ENCODE peak calls at places on chromosomes 3 and 15, in seven cellular contexts. G is psoas muscle, R is K562, I is HCT116, X is mesendoderm, Z is OCI-LY7, U is body of pancreas. L is an unnamed sample.
A peak's percentile ranks its signal among the peaks of the same experiment; 100 is the strongest.

GRCh38 chr3:149471991-149472390 is 2.5 kb upstream of the TM4SF4 start:
- DNase-seq in X (no peak), G (no peak), R (no peak), U (no peak), I (no peak), Z (no peak), L (peak; percentile 49)

GRCh38 chr3:51379301-51379700 is 5.8 kb upstream of the MANF start:
- DNase-seq in X (no peak), R (no peak), U (no peak), I (no peak), Z (no peak), G (no peak), L (no peak)

GRCh38 chr15:78419331-78419730 is 18.7 kb upstream of the IREB2 start:
- DNase-seq in R (no peak), U (no peak), X (no peak), I (no peak), Z (no peak), G (no peak), L (peak; percentile 36)

GRCh38 chr3:153980252-153980590 is 141.0 kb upstream of the ARHGEF26 start:
- DNase-seq in X (peak; percentile 27), G (no peak), R (peak; percentile 11), I (no peak), U (no peak), Z (no peak), L (peak; percentile 82)

GRCh38 chr3:28328188-28329151 is 20.1 kb upstream of the ZCWPW2 start:
- DNase-seq in Z (peak; percentile 42), I (no peak), U (no peak), X (peak; percentile 25), R (peak; percentile 17), G (no peak), L (peak; percentile 39)

GRCh38 chr3:145739926-145740325 is 421.1 kb downstream of the PLOD2 start:
- DNase-seq in X (no peak), I (no peak), Z (no peak), G (no peak), R (no peak), U (no peak), L (no peak)

GRCh38 chr15:36106640-36107335 is 472.6 kb upstream of the CDIN1 start:
- DNase-seq in G (no peak), X (no peak), Z (no peak), U (no peak), I (no peak), R (no peak), L (no peak)

GRCh38 chr3:56975562-56975961 is 84.9 kb upstream of the SPATA12 start:
- DNase-seq in G (no peak), Z (no peak), U (no peak), R (no peak), X (no peak), I (no peak), L (no peak)

GRCh38 chr3:143168518-143169192 is 49.1 kb downstream of the CHST2 start:
- DNase-seq in Z (no peak), G (no peak), U (no peak), I (no peak), X (no peak), R (peak; percentile 62), L (no peak)

GRCh38 chr15:70867911-70868467 is 14.0 kb upstream of the LARP6 start:
- DNase-seq in R (no peak), Z (no peak), X (no peak), G (peak; percentile 34), U (no peak), I (no peak), L (no peak)

GRCh38 chr15:23472033-23472432 is 25.0 kb upstream of the GOLGA6L2 start:
- DNase-seq in I (no peak), X (no peak), Z (no peak), G (no peak), R (no peak), U (no peak), L (no peak)

GRCh38 chr15:92661069-92661468 is 5.5 kb upstream of the FAM174B start:
- DNase-seq in R (peak; percentile 68), I (no peak), U (no peak), G (no peak), Z (no peak), X (peak; percentile 49), L (no peak)

GRCh38 chr3:23749589-23749988 is 56.2 kb upstream of the UBE2E1 start:
- DNase-seq in G (no peak), X (no peak), Z (no peak), U (no peak), R (no peak), I (no peak), L (no peak)

GRCh38 chr3:23750573-23751484 is 54.9 kb upstream of the UBE2E1 start:
- DNase-seq in X (no peak), U (no peak), Z (no peak), I (no peak), G (no peak), R (no peak), L (no peak)

GRCh38 chr3:23746473-23746872 is 59.3 kb upstream of the UBE2E1 start:
- DNase-seq in U (no peak), X (peak; percentile 91), I (no peak), Z (no peak), G (no peak), R (no peak), L (no peak)

GRCh38 chr3:23747841-23748240 is 57.9 kb upstream of the UBE2E1 start:
- DNase-seq in G (no peak), U (no peak), I (no peak), R (no peak), X (no peak), Z (no peak), L (no peak)

DNA sequence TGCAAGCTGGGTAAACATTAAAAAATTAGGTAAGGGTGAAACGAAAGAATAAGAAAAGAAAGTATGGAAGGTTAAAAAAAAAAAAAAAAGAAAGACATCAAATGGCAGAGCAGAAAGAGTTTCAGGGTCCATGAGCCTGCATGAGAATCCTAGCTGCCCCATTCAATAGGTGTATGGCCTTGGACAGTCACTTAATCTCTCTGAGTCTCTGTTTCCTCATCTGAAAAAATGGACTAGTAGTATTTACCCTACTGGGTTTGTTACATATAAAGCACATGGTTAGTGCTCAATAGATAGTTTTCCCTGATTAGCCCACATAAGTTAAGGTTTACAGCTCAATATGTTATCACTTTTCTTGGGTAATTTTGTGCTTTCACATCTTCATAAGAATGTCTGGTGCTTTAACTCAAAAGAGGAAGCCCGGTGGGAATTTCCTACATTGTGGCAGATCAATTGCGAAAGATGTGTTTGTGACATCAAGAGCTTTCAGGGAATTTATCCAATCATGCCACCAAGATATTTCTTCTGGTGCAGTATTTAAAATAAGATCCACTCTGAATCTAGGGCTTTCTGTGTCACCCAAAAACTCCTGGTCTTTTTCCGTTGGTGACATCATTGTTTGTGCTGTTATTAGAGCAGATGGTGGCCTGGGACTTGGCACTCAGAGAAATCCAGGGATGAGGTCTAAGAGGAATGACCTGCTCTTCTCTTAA is 57.2 kb upstream of the UBE2E1 start:
- DNase-seq in G (no peak), U (no peak), X (no peak), R (no peak), Z (no peak), I (no peak), L (no peak)
- H3K4me1 ChIP-seq in G (peaks cover 4% of the 10 kb centered on the region), U (peaks cover 2% of the 10 kb centered on the region), X (peaks cover 14% of the 10 kb centered on the region), R (no peaks in the 10 kb centered on the region), Z (peaks cover 10% of the 10 kb centered on the region), I (peaks cover 30% of the 10 kb centered on the region), L (no peaks in the 10 kb centered on the region)

GRCh38 chr3:115071611-115072010 is 75.5 kb downstream of the ZBTB20 start:
- DNase-seq in Z (no peak), R (no peak), G (no peak), X (no peak), I (no peak), U (no peak), L (no peak)
- H3K4me3 ChIP-seq in Z (no peak overlapping the region), R (no peak overlapping the region), G (peak overlapping the region; percentile 6), X (no peak overlapping the region), I (no peak overlapping the region), U (no peak overlapping the region), L (no peak overlapping the region)

GRCh38 chr15:90347666-90348065 is 4.4 kb upstream of the ZNF774 start:
- DNase-seq in I (no peak), U (no peak), Z (no peak), X (no peak), G (no peak), R (no peak), L (no peak)
- H3K4me1 ChIP-seq in I (peaks cover 9% of the 10 kb centered on the region), U (peaks cover 20% of the 10 kb centered on the region), Z (peaks cover 8% of the 10 kb centered on the region), X (no peaks in the 10 kb centered on the region), G (no peaks in the 10 kb centered on the region), R (peaks cover 3% of the 10 kb centered on the region), L (peaks cover 7% of the 10 kb centered on the region)

DNA sequence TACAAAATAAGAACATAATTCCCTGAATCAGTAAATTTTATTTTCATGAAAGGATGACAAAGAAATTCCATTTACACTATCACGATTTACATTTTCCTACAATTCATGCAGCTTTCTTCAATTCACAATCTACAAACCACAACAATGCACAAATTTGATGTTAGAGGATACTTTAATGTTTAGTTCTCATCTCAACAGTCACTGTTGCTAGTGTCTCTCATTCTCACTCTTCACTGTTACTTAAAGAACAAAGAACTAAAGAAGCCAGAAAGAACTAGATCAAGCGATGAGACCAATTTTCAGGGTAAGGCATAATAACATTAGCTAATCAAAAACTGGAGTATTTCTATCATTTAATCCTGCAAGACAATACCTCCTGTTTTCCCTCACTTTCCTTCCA is 73.5 kb downstream of the TBL1XR1 start:
- DNase-seq in G (no peak), U (no peak), I (no peak), X (no peak), R (no peak), Z (no peak), L (no peak)
- H3K4me3 ChIP-seq in G (no peak overlapping the region), U (no peak overlapping the region), I (no peak overlapping the region), X (no peak overlapping the region), R (no peak overlapping the region), Z (no peak overlapping the region), L (no peak overlapping the region)

GRCh38 chr15:59244337-59244736 is 37.7 kb downstream of the LDHAL6B start:
- DNase-seq in U (no peak), Z (no peak), X (no peak), R (no peak), G (no peak), I (no peak), L (peak; percentile 40)

GRCh38 chr15:59247364-59247763 is 40.7 kb downstream of the LDHAL6B start:
- DNase-seq in U (peak; percentile 52), R (no peak), G (no peak), I (no peak), X (peak; percentile 83), Z (peak; percentile 88), L (peak; percentile 79)

GRCh38 chr15:59243622-59244021 is 37.0 kb downstream of the LDHAL6B start:
- DNase-seq in U (no peak), I (no peak), R (no peak), Z (no peak), G (no peak), X (no peak), L (no peak)

GRCh38 chr15:59245583-59245982 is 38.9 kb downstream of the LDHAL6B start:
- DNase-seq in G (no peak), U (no peak), Z (no peak), I (no peak), X (no peak), R (no peak), L (no peak)

DNA sequence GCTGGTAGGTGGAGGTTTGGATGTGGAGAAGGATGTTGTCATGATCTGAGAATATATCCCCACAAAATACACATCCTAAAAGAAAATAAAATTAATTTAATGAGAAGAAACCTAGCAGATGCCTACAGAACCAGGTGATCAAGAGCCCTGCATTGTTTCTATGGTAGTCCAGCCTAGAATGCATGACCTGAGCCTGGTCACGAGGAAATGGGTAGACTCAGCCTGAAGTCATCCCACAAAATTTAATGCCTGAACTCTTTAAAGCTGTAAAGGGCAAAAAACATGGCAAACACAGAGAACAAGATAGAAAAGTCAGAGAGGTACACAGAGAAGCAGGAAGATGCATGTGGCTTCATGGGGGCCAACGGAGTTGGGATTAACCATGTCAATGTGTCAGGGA is 36.0 kb downstream of the LDHAL6B start:
- DNase-seq in Z (no peak), X (no peak), I (no peak), G (no peak), R (no peak), U (no peak), L (no peak)
- H3K4me1 ChIP-seq in Z (peaks cover 20% of the 10 kb centered on the region), X (no peaks in the 10 kb centered on the region), I (peaks cover 20% of the 10 kb centered on the region), G (no peaks in the 10 kb centered on the region), R (no peaks in the 10 kb centered on the region), U (no peaks in the 10 kb centered on the region), L (no peaks in the 10 kb centered on the region)